ENCODE peak calls at places on chromosomes 13 and 19, in nine cellular contexts. J is tibial artery; S is left lung; C is suprapubic skin; Y is uterus; F is CD8-positive, alpha-beta T cell; L is BJ; M is fibroblast of lung; B is tibial nerve. R is an unnamed sample.

GRCh38 chr13:79404985-79405384 is 1.1 kb downstream of the RBM26 start:
- DNase-seq in J (no peak), S (no peak), C (no peak), Y (no peak), F (no peak), L (no peak), M (peak; percentile 23), B (no peak), R (no peak)

GRCh38 chr13:82439159-82439904 is 1442.9 kb downstream of the SLITRK1 start:
- DNase-seq in J (no peak), S (no peak), C (no peak), Y (no peak), F (no peak), L (no peak), M (no peak), B (no peak), R (no peak)

GRCh38 chr13:46667687-46668281 is 114.8 kb downstream of the LRCH1 start:
- DNase-seq in J (no peak), S (no peak), C (no peak), Y (no peak), F (no peak), L (no peak), M (no peak), B (no peak), R (no peak)

GRCh38 chr19:48639483-48640375 is 2.5 kb upstream of the DBP start:
- DNase-seq in J (no peak), S (no peak), C (peak; percentile 71), Y (peak; percentile 48), F (no peak), L (no peak), M (no peak), B (no peak), R (no peak)

GRCh38 chr19:32675720-32676185 is at the start of gene RGS9BP:
- DNase-seq in J (peak; percentile 90), S (peak; percentile 95), C (peak; percentile 91), Y (peak; percentile 77), F (peak; percentile 73), L (no peak), M (peak; percentile 45), B (peak; percentile 54), R (peak; percentile 61)

GRCh38 chr13:43373400-43373799 is 350.0 kb downstream of the DNAJC15 start:
- DNase-seq in J (no peak), S (no peak), C (no peak), Y (no peak), F (no peak), L (no peak), M (no peak), B (no peak), R (no peak)

GRCh38 chr13:39020853-39021462 is 16.9 kb downstream of the PROSER1 start:
- DNase-seq in J (no peak), S (no peak), C (no peak), Y (no peak), F (no peak), L (no peak), M (no peak), B (no peak), R (no peak)

GRCh38 chr19:44573647-44574046 is 39.7 kb upstream of the IGSF23 start:
- DNase-seq in J (no peak), S (no peak), C (no peak), Y (no peak), F (no peak), L (no peak), M (no peak), B (no peak), R (no peak)

GRCh38 chr19:9914001-9914314 is 22.4 kb downstream of the OLFM2 start:
- DNase-seq in J (no peak), S (no peak), C (no peak), Y (no peak), F (no peak), L (no peak), M (no peak), B (no peak), R (no peak)

GRCh38 chr13:23824355-23824754 is 64.8 kb downstream of the MIPEP start:
- DNase-seq in J (peak; percentile 81), S (no peak), C (peak; percentile 81), Y (no peak), F (no peak), L (no peak), M (no peak), B (no peak), R (no peak)

GRCh38 chr13:37070145-37070695 is 10.7 kb upstream of the SUPT20H start:
- DNase-seq in J (no peak), S (no peak), C (no peak), Y (no peak), F (no peak), L (no peak), M (no peak), B (no peak), R (no peak)

GRCh38 chr19:7874080-7874856 is at the start of gene PRR36:
- DNase-seq in J (no peak), S (no peak), C (no peak), Y (no peak), F (no peak), L (no peak), M (no peak), B (no peak), R (no peak)

GRCh38 chr13:74219571-74219970 is 85.4 kb upstream of the KLF12 start:
- DNase-seq in J (no peak), S (no peak), C (no peak), Y (no peak), F (no peak), L (no peak), M (peak; percentile 55), B (no peak), R (no peak)

GRCh38 chr19:49442354-49442753 is 1.0 kb upstream of the SLC17A7 start:
- DNase-seq in J (peak; percentile 79), S (no peak), C (peak; percentile 89), Y (peak; percentile 65), F (no peak), L (no peak), M (no peak), B (peak; percentile 79), R (no peak)

GRCh38 chr13:65378943-65379519 is 1851.1 kb downstream of the PCDH9 start:
- DNase-seq in J (no peak), S (no peak), C (no peak), Y (no peak), F (no peak), L (no peak), M (peak; percentile 32), B (no peak), R (no peak)

GRCh38 chr13:70959376-70959775 is 851.1 kb upstream of the KLHL1 start:
- DNase-seq in J (no peak), S (no peak), C (no peak), Y (no peak), F (no peak), L (no peak), M (no peak), B (no peak), R (no peak)

GRCh38 chr13:99041788-99042187 is 63.9 kb upstream of the DOCK9 start:
- DNase-seq in J (no peak), S (no peak), C (no peak), Y (no peak), F (no peak), L (no peak), M (no peak), B (no peak), R (peak; percentile 61)

GRCh38 chr13:57557979-57558529 is 73.5 kb upstream of the PCDH17 start:
- DNase-seq in J (no peak), S (no peak), C (no peak), Y (no peak), F (no peak), L (no peak), M (peak; percentile 1), B (no peak), R (no peak)

GRCh38 chr13:77584111-77584510 is 48.6 kb downstream of the SCEL start:
- DNase-seq in J (no peak), S (no peak), C (peak; percentile 72), Y (no peak), F (no peak), L (no peak), M (peak; percentile 6), B (no peak), R (no peak)

GRCh38 chr13:45138282-45138681 is 18.0 kb downstream of the GTF2F2 start:
- DNase-seq in J (no peak), S (no peak), C (no peak), Y (no peak), F (no peak), L (no peak), M (peak; percentile 48), B (no peak), R (no peak)

GRCh38 chr19:54653181-54653809 is 9.5 kb upstream of the LILRB4 start:
- DNase-seq in J (no peak), S (no peak), C (no peak), Y (no peak), F (no peak), L (no peak), M (peak; percentile 3), B (no peak), R (no peak)

GRCh38 chr13:46071590-46072249 is 19.2 kb upstream of the ZC3H13 start:
- DNase-seq in J (no peak), S (no peak), C (no peak), Y (no peak), F (no peak), L (no peak), M (no peak), B (no peak), R (peak; percentile 72)

DNA sequence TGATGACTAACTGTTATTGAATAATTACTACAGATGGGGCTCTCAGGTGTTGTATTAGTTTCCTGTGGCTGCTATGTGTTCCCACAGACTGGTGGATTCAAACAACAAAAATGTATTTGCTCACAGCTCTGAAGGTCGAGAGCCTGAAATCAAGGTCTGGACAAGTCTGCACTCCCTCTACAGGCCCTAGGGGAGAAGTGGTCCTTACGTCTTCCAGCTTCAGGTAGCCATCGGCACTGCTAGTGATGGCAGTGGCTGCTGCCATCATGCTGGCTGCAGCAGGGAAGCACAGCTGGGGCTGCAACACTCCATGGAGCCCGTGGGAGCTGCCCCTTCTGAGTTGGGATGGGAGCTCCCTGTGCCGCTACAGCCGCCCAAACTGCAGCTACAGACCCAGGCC is 1.9 kb downstream of the TEX26 start:
- DNase-seq in J (no peak), S (no peak), C (no peak), Y (no peak), F (no peak), L (no peak), M (no peak), B (no peak), R (no peak)
- TF ChIP-seq CTCF in J (no peak), S (no peak), C (no peak), Y (peak; percentile 6), F (no peak), L (peak; percentile 3), M (no peak), B (no peak), R (no peak)

GRCh38 chr13:49213997-49214916 is 5.9 kb upstream of the MLNR start:
- DNase-seq in J (no peak), S (no peak), C (no peak), Y (no peak), F (no peak), L (no peak), M (no peak), B (no peak), R (no peak)
- H3K4me3 ChIP-seq in J (no peak overlapping the region), S (no peak overlapping the region), C (no peak overlapping the region), Y (no peak overlapping the region), F (no peak overlapping the region), L (no peak overlapping the region), M (no peak overlapping the region), B (no peak overlapping the region), R (no peak overlapping the region)

GRCh38 chr19:38152461-38153379 is 71.3 kb downstream of the DPF1 start:
- DNase-seq in J (no peak), S (no peak), C (no peak), Y (no peak), F (no peak), L (no peak), M (peak; percentile 86), B (no peak), R (no peak)
- H3K36me3 ChIP-seq in J (peaks cover 75% of the 10 kb centered on the region), S (peaks cover 56% of the 10 kb centered on the region), C (peaks cover 34% of the 10 kb centered on the region), Y (no peaks in the 10 kb centered on the region), F (peaks cover 12% of the 10 kb centered on the region), L (peaks cover 9% of the 10 kb centered on the region), M (peaks cover 5% of the 10 kb centered on the region), B (no peaks in the 10 kb centered on the region), R (peaks cover 25% of the 10 kb centered on the region)

GRCh38 chr19:46537136-46538097 is 41.8 kb upstream of the PNMA8B start:
- DNase-seq in J (peak; percentile 68), S (peak; percentile 85), C (no peak), Y (no peak), F (peak; percentile 76), L (no peak), M (peak; percentile 19), B (peak; percentile 72), R (no peak)
- TF ChIP-seq CTCF in J (peak; percentile 90), S (peak; percentile 91), C (peak; percentile 93), Y (peak; percentile 68), F (peak; percentile 96), L (peak; percentile 95), M (peak; percentile 74), B (peak; percentile 91), R (peak; percentile 96)

R was measured in GM06990.